ENCODE peak calls at places on chromosomes 3 and 15, in ten cellular contexts. One of them, this sample, is unnamed.

GRCh38 chr15:67835349-67836133 is 4.3 kb downstream of the RNU6-1 start:
- DNase-seq in esophagus muscularis mucosa: no peak
- DNase-seq in tibial nerve: no peak
- DNase-seq in GM12891: no peak
- DNase-seq in adrenal gland: no peak
- DNase-seq in HCT116: no peak
- DNase-seq in breast epithelium: no peak
- DNase-seq in A549: no peak
- DNase-seq in sigmoid colon: peak; percentile 71
- DNase-seq in heart left ventricle: no peak
- DNase-seq in this sample: no peak

GRCh38 chr3:29475305-29475825 is 194.5 kb downstream of the RBMS3 start:
- DNase-seq in esophagus muscularis mucosa: no peak
- DNase-seq in tibial nerve: no peak
- DNase-seq in GM12891: no peak
- DNase-seq in adrenal gland: no peak
- DNase-seq in HCT116: no peak
- DNase-seq in breast epithelium: no peak
- DNase-seq in A549: no peak
- DNase-seq in sigmoid colon: no peak
- DNase-seq in heart left ventricle: no peak
- DNase-seq in this sample: no peak

GRCh38 chr3:105334138-105334882 is 32.4 kb upstream of the ALCAM start:
- DNase-seq in esophagus muscularis mucosa: no peak
- DNase-seq in tibial nerve: no peak
- DNase-seq in GM12891: no peak
- DNase-seq in adrenal gland: no peak
- DNase-seq in HCT116: no peak
- DNase-seq in breast epithelium: no peak
- DNase-seq in A549: no peak
- DNase-seq in sigmoid colon: no peak
- DNase-seq in heart left ventricle: no peak
- DNase-seq in this sample: no peak

GRCh38 chr15:45604321-45604720 is 17.1 kb downstream of the BLOC1S6 start:
- DNase-seq in esophagus muscularis mucosa: peak; percentile 7
- DNase-seq in tibial nerve: no peak
- DNase-seq in GM12891: no peak
- DNase-seq in adrenal gland: no peak
- DNase-seq in HCT116: no peak
- DNase-seq in breast epithelium: no peak
- DNase-seq in A549: no peak
- DNase-seq in sigmoid colon: no peak
- DNase-seq in heart left ventricle: no peak
- DNase-seq in this sample: no peak

GRCh38 chr3:115836944-115837343 is 213.6 kb downstream of the GAP43 start:
- DNase-seq in esophagus muscularis mucosa: no peak
- DNase-seq in tibial nerve: no peak
- DNase-seq in GM12891: no peak
- DNase-seq in adrenal gland: no peak
- DNase-seq in HCT116: peak; percentile 28
- DNase-seq in breast epithelium: no peak
- DNase-seq in A549: peak; percentile 28
- DNase-seq in sigmoid colon: no peak
- DNase-seq in heart left ventricle: no peak
- DNase-seq in this sample: peak; percentile 3

GRCh38 chr15:91253605-91254004 is 153.5 kb downstream of the SV2B start:
- DNase-seq in esophagus muscularis mucosa: no peak
- DNase-seq in tibial nerve: no peak
- DNase-seq in GM12891: no peak
- DNase-seq in adrenal gland: no peak
- DNase-seq in HCT116: no peak
- DNase-seq in breast epithelium: no peak
- DNase-seq in A549: no peak
- DNase-seq in sigmoid colon: no peak
- DNase-seq in heart left ventricle: no peak
- DNase-seq in this sample: no peak

GRCh38 chr3:185149591-185149990 is 3.3 kb downstream of the C3orf70 start:
- DNase-seq in esophagus muscularis mucosa: no peak
- DNase-seq in tibial nerve: no peak
- DNase-seq in GM12891: no peak
- DNase-seq in adrenal gland: no peak
- DNase-seq in HCT116: no peak
- DNase-seq in breast epithelium: no peak
- DNase-seq in A549: no peak
- DNase-seq in sigmoid colon: no peak
- DNase-seq in heart left ventricle: no peak
- DNase-seq in this sample: no peak

GRCh38 chr15:81886586-81886985 is 159.2 kb downstream of the MEX3B start:
- DNase-seq in esophagus muscularis mucosa: peak; percentile 55
- DNase-seq in tibial nerve: no peak
- DNase-seq in GM12891: no peak
- DNase-seq in adrenal gland: no peak
- DNase-seq in HCT116: no peak
- DNase-seq in breast epithelium: no peak
- DNase-seq in A549: no peak
- DNase-seq in sigmoid colon: no peak
- DNase-seq in heart left ventricle: no peak
- DNase-seq in this sample: no peak

GRCh38 chr3:10377148-10377725 is 56.3 kb upstream of the SEC13 start:
- DNase-seq in esophagus muscularis mucosa: no peak
- DNase-seq in tibial nerve: no peak
- DNase-seq in GM12891: no peak
- DNase-seq in adrenal gland: no peak
- DNase-seq in HCT116: no peak
- DNase-seq in breast epithelium: no peak
- DNase-seq in A549: no peak
- DNase-seq in sigmoid colon: no peak
- DNase-seq in heart left ventricle: no peak
- DNase-seq in this sample: no peak

GRCh38 chr15:73009306-73010091 is 42.8 kb upstream of the NEO1 start:
- DNase-seq in esophagus muscularis mucosa: no peak
- DNase-seq in tibial nerve: no peak
- DNase-seq in GM12891: no peak
- DNase-seq in adrenal gland: no peak
- DNase-seq in HCT116: no peak
- DNase-seq in breast epithelium: no peak
- DNase-seq in A549: no peak
- DNase-seq in sigmoid colon: no peak
- DNase-seq in heart left ventricle: no peak
- DNase-seq in this sample: no peak

GRCh38 chr3:10867384-10867783 is 51.4 kb downstream of the SLC6A11 start:
- DNase-seq in esophagus muscularis mucosa: no peak
- DNase-seq in tibial nerve: no peak
- DNase-seq in GM12891: no peak
- DNase-seq in adrenal gland: no peak
- DNase-seq in HCT116: no peak
- DNase-seq in breast epithelium: no peak
- DNase-seq in A549: no peak
- DNase-seq in sigmoid colon: no peak
- DNase-seq in heart left ventricle: no peak
- DNase-seq in this sample: peak; percentile 12

GRCh38 chr3:184584001-184584891 is 22.7 kb downstream of the EPHB3 start:
- DNase-seq in esophagus muscularis mucosa: no peak
- DNase-seq in tibial nerve: no peak
- DNase-seq in GM12891: no peak
- DNase-seq in adrenal gland: no peak
- DNase-seq in HCT116: no peak
- DNase-seq in breast epithelium: no peak
- DNase-seq in A549: no peak
- DNase-seq in sigmoid colon: no peak
- DNase-seq in heart left ventricle: peak; percentile 46
- DNase-seq in this sample: no peak

GRCh38 chr15:50794102-50794501 is 28.6 kb upstream of the SPPL2A start:
- DNase-seq in esophagus muscularis mucosa: no peak
- DNase-seq in tibial nerve: no peak
- DNase-seq in GM12891: no peak
- DNase-seq in adrenal gland: no peak
- DNase-seq in HCT116: no peak
- DNase-seq in breast epithelium: no peak
- DNase-seq in A549: no peak
- DNase-seq in sigmoid colon: no peak
- DNase-seq in heart left ventricle: no peak
- DNase-seq in this sample: no peak

GRCh38 chr15:31399544-31400171 is 73.0 kb downstream of the KLF13 start:
- DNase-seq in esophagus muscularis mucosa: no peak
- DNase-seq in tibial nerve: no peak
- DNase-seq in GM12891: no peak
- DNase-seq in adrenal gland: peak; percentile 60
- DNase-seq in HCT116: no peak
- DNase-seq in breast epithelium: no peak
- DNase-seq in A549: no peak
- DNase-seq in sigmoid colon: peak; percentile 62
- DNase-seq in heart left ventricle: no peak
- DNase-seq in this sample: no peak

DNA sequence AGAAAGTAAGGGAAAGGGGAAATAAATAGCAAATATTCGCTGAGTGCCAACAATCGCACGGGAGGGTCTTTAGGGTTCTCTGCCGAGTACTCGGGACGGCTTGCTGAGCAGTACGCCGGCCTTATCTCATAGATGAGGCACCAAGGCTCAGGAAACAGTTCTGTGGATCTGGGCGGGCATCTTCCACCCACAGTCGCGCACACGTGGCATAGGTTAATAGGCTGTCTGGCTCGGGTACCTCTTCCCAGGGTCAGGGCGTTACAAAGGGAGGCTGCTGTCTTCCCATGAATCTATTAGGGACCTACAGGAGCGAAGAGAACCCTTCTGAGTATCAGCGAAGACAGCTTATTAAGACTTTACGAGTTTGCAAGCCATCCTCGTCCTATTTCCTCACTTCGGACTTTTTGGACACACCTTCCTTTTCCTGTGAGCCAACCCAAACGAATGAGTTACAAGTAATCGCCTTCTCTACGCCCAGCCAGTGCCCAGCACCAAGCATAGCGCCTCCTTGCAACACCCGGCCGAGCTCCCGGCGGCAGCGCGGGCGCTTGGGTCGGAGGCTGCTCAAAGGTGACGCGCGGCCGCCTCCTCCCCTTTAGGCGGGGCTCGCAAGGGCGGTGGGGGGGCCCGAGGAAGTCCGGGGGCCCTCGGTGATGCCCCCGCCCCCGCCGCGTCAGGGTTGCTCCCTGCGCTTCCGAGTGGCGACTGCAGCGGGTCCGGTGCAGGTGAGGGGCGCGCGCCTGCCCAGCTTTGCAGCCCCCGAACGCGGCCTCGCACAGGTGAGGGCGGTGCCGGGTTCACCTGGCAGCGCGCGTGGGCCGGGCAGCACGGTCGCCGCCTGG is at the start of gene MCTP2:
- DNase-seq in esophagus muscularis mucosa: no peak
- DNase-seq in tibial nerve: peak; percentile 30
- DNase-seq in GM12891: peak; percentile 21
- DNase-seq in adrenal gland: peak; percentile 71
- DNase-seq in HCT116: peak; percentile 80
- DNase-seq in breast epithelium: peak; percentile 69
- DNase-seq in A549: no peak
- DNase-seq in sigmoid colon: peak; percentile 78
- DNase-seq in heart left ventricle: peak; percentile 88
- DNase-seq in this sample: peak; percentile 93
- TF ChIP-seq POLR2A in esophagus muscularis mucosa: no peak
- TF ChIP-seq POLR2A in tibial nerve: peak; percentile 15
- TF ChIP-seq POLR2A in GM12891: no peak
- TF ChIP-seq POLR2A in adrenal gland: peak; percentile 50
- TF ChIP-seq POLR2A in HCT116: peak; percentile 71
- TF ChIP-seq POLR2A in breast epithelium: no peak
- TF ChIP-seq POLR2A in A549: no peak
- TF ChIP-seq POLR2A in sigmoid colon: no peak
- TF ChIP-seq POLR2A in heart left ventricle: no peak
- TF ChIP-seq POLR2A in this sample: peak; percentile 98

GRCh38 chr3:37961622-37962455 is 28.7 kb upstream of the VILL start:
- DNase-seq in esophagus muscularis mucosa: no peak
- DNase-seq in tibial nerve: no peak
- DNase-seq in GM12891: no peak
- DNase-seq in adrenal gland: no peak
- DNase-seq in HCT116: no peak
- DNase-seq in breast epithelium: no peak
- DNase-seq in A549: no peak
- DNase-seq in sigmoid colon: no peak
- DNase-seq in heart left ventricle: no peak
- DNase-seq in this sample: no peak
- TF ChIP-seq POLR2A in esophagus muscularis mucosa: no peak
- TF ChIP-seq POLR2A in tibial nerve: no peak
- TF ChIP-seq POLR2A in GM12891: no peak
- TF ChIP-seq POLR2A in adrenal gland: no peak
- TF ChIP-seq POLR2A in HCT116: no peak
- TF ChIP-seq POLR2A in breast epithelium: no peak
- TF ChIP-seq POLR2A in A549: no peak
- TF ChIP-seq POLR2A in sigmoid colon: no peak
- TF ChIP-seq POLR2A in heart left ventricle: no peak
- TF ChIP-seq POLR2A in this sample: no peak

GRCh38 chr15:25860885-25861866 is 2.0 kb downstream of the ATP10A start:
- DNase-seq in esophagus muscularis mucosa: no peak
- DNase-seq in tibial nerve: no peak
- DNase-seq in GM12891: no peak
- DNase-seq in adrenal gland: no peak
- DNase-seq in HCT116: no peak
- DNase-seq in breast epithelium: no peak
- DNase-seq in A549: no peak
- DNase-seq in sigmoid colon: no peak
- DNase-seq in heart left ventricle: no peak
- DNase-seq in this sample: no peak
- TF ChIP-seq POLR2A in esophagus muscularis mucosa: no peak
- TF ChIP-seq POLR2A in tibial nerve: no peak
- TF ChIP-seq POLR2A in GM12891: no peak
- TF ChIP-seq POLR2A in adrenal gland: no peak
- TF ChIP-seq POLR2A in HCT116: no peak
- TF ChIP-seq POLR2A in breast epithelium: no peak
- TF ChIP-seq POLR2A in A549: no peak
- TF ChIP-seq POLR2A in sigmoid colon: no peak
- TF ChIP-seq POLR2A in heart left ventricle: no peak
- TF ChIP-seq POLR2A in this sample: no peak

DNA sequence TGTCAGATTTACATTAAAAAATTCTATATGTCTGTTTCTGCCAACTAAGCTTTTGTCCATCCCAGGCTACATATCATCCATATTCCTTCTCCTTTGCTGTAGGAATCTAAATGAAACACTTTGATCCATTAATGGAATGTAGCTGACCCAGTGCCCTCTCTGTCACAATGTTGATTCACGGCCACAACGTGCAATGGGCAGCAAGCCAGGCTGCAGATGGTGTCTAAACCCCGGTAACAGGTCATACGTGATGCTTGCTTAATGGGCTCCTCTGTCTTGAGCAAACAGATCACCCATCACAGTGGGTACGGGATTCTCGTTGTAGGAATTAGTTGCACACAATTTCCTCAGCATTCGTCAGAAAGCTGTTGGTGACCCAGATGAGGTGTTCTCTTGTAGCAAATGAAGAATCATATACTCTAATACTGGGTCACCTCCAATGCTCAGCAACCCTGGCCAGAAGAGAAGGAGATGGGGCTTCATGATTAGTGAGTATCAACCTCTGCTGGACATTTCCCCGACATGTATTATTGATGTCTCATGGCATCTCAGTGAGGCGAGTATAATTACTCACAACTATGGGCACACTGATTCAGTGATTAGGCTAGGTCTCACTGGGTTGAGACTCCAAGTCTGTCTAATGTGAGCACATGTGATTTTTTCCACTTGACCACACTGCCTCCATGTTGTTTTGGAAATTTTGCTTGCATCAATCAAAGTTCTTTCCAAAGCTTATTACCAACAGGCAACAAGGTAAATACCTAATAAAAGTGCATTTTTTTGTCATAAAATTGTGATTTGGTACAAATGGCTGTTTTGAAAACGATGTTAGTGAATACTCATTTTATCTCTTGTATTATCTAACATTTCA is 12.9 kb upstream of the DCBLD2 start:
- DNase-seq in esophagus muscularis mucosa: no peak
- DNase-seq in tibial nerve: no peak
- DNase-seq in GM12891: no peak
- DNase-seq in adrenal gland: peak; percentile 67
- DNase-seq in HCT116: no peak
- DNase-seq in breast epithelium: no peak
- DNase-seq in A549: peak; percentile 65
- DNase-seq in sigmoid colon: no peak
- DNase-seq in heart left ventricle: no peak
- DNase-seq in this sample: no peak
- TF ChIP-seq POLR2A in esophagus muscularis mucosa: no peak
- TF ChIP-seq POLR2A in tibial nerve: no peak
- TF ChIP-seq POLR2A in GM12891: no peak
- TF ChIP-seq POLR2A in adrenal gland: no peak
- TF ChIP-seq POLR2A in HCT116: no peak
- TF ChIP-seq POLR2A in breast epithelium: no peak
- TF ChIP-seq POLR2A in A549: no peak
- TF ChIP-seq POLR2A in sigmoid colon: no peak
- TF ChIP-seq POLR2A in heart left ventricle: no peak
- TF ChIP-seq POLR2A in this sample: no peak

This sample was measured in erythroblast.